ENCODE peak calls at places on chromosomes 2 and 18, in ten cellular contexts. D, Q, A, J, Z, E, T, O, V and R are unnamed samples.

GRCh38 chr2:38148501-38148900 is 72.5 kb upstream of the CYP1B1 start:
- DNase-seq in E (no peak), J (no peak), D (no peak), Q (peak), V (no peak), Z (no peak), T (no peak), A (no peak), O (peak), R (no peak)

GRCh38 chr2:73964223-73964622 is 20.5 kb upstream of the TET3 start:
- DNase-seq in Z (no peak), V (no peak), O (no peak), A (no peak), D (no peak), Q (no peak), E (no peak), J (no peak), T (no peak), R (no peak)

GRCh38 chr2:191999101-191999836 is 152.4 kb upstream of the CAVIN2 start:
- DNase-seq in E (no peak), Q (no peak), D (no peak), J (no peak), T (no peak), O (no peak), A (no peak), V (no peak), Z (no peak), R (no peak)

GRCh38 chr18:23981369-23981768 is 33.2 kb upstream of the TTC39C start:
- DNase-seq in Z (no peak), D (no peak), A (no peak), Q (no peak), O (no peak), E (peak), V (no peak), T (peak), J (no peak), R (peak)

GRCh38 chr2:163734911-163735691 is 707 bp downstream of the FIGN start:
- DNase-seq in A (no peak), E (no peak), O (peak), V (no peak), T (no peak), Z (peak), Q (no peak), D (no peak), J (no peak), R (no peak)

GRCh38 chr2:240615409-240615808 is 9.9 kb upstream of the GPR35 start:
- DNase-seq in V (no peak), E (no peak), O (no peak), Z (no peak), Q (peak), J (no peak), A (no peak), T (no peak), D (no peak), R (no peak)

GRCh38 chr18:32576296-32576916 is 105.7 kb upstream of the GAREM1 start:
- DNase-seq in V (no peak), E (no peak), D (no peak), Q (no peak), A (no peak), O (peak), Z (peak), J (no peak), T (no peak), R (peak)

GRCh38 chr18:79387214-79387613 is 8.5 kb upstream of the NFATC1 start:
- DNase-seq in D (no peak), Q (no peak), E (no peak), O (no peak), J (no peak), A (no peak), T (no peak), V (no peak), Z (no peak), R (no peak)

GRCh38 chr2:220270506-220271070 is 643.2 kb downstream of the SLC4A3 start:
- DNase-seq in Z (no peak), T (no peak), J (no peak), D (no peak), E (no peak), O (no peak), Q (no peak), V (no peak), A (no peak), R (no peak)

GRCh38 chr2:145027073-145027459 is 507.1 kb upstream of the ZEB2 start:
- DNase-seq in Z (peak), J (peak), Q (no peak), E (no peak), D (no peak), T (no peak), V (no peak), O (peak), A (peak), R (no peak)

GRCh38 chr2:15660491-15661294 is 69.0 kb downstream of the DDX1 start:
- DNase-seq in A (no peak), T (no peak), V (no peak), J (no peak), Z (no peak), Q (no peak), E (no peak), O (no peak), D (no peak), R (no peak)

GRCh38 chr18:59546164-59546563 is 151.1 kb downstream of the CCBE1 start:
- DNase-seq in D (no peak), O (peak), J (peak), T (no peak), Z (peak), E (no peak), Q (no peak), A (no peak), V (no peak), R (no peak)

GRCh38 chr2:96241227-96241626 is 24.6 kb downstream of the TMEM127 start:
- DNase-seq in T (no peak), J (no peak), E (no peak), O (no peak), Z (no peak), D (no peak), Q (peak), V (no peak), A (no peak), R (no peak)

GRCh38 chr2:109353806-109354745 is 225.1 kb downstream of the SH3RF3 start:
- DNase-seq in O (no peak), Q (no peak), T (no peak), J (no peak), D (no peak), V (no peak), A (no peak), E (no peak), Z (no peak), R (no peak)

DNA sequence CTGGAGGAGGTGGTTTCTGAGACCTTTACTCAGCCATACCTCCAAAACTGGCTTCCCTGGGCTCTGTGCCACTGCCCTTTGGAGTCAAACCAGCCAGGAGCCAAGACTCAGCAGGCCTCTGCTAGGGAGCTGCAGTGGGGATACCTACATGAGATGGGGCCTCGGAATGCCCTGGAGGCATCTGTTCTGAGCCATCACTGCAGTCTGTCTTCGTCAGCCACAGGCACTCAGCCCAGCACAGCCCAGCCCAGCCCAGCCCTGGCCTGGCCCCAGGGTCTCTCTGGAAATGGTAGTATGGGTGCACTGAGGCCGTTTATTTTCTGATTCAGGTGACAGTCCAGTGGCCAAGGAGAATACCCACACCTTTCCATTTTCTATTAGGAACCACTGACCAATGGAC is 209.8 kb downstream of the CELF4 start:
- DNase-seq in V (no peak), A (no peak), Q (no peak), O (no peak), J (no peak), T (no peak), E (no peak), D (no peak), Z (no peak), R (no peak)
- TF ChIP-seq CTCF in V (no peak), A (no peak), Q (no peak), O (no peak), J (no peak), T (no peak), E (no peak), D (no peak), Z (no peak), R (no peak)

DNA sequence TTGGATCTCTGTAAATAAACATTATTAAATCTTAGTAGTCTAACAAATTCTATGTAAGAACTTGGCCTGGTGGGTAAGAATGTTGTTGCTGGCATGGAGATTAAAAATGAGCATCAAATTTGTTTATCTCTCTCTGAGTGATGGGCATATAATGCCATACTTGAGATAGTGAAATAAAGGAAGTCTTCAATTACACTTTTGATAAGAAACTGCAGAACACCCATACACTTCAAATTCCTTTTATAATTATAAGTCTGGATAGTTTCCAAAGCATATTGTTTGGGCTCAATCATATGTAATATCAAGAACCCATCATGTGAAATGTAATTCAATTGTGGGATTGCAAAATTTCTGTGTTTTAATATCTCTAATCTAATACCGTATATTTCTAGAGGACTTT is 47.4 kb upstream of the PARD3B start:
- DNase-seq in Q (no peak), J (no peak), A (no peak), D (no peak), O (no peak), E (no peak), Z (no peak), V (no peak), T (no peak), R (no peak)
- TF ChIP-seq CTCF in Q (no peak), J (no peak), A (no peak), D (no peak), O (no peak), E (no peak), Z (no peak), V (no peak), T (no peak), R (no peak)

GRCh38 chr18:71426441-71426840 is 1117.7 kb downstream of the CBLN2 start:
- DNase-seq in J (no peak), V (no peak), Q (no peak), A (no peak), D (no peak), T (no peak), E (no peak), O (no peak), Z (no peak), R (no peak)
- TF ChIP-seq CTCF in J (peak), V (no peak), Q (no peak), A (no peak), D (no peak), T (no peak), E (no peak), O (peak), Z (no peak), R (peak)

GRCh38 chr2:187500585-187501359 is 52.7 kb upstream of the CALCRL start:
- DNase-seq in T (no peak), Q (no peak), A (no peak), D (no peak), Z (peak), O (peak), V (no peak), J (peak), E (no peak), R (no peak)

GRCh38 chr2:187493877-187494568 is 46.0 kb upstream of the CALCRL start:
- DNase-seq in Q (no peak), J (no peak), O (no peak), E (no peak), A (no peak), T (no peak), V (no peak), Z (no peak), D (no peak), R (no peak)

GRCh38 chr2:187497140-187497539 is 49.1 kb upstream of the CALCRL start:
- DNase-seq in Z (no peak), V (no peak), A (no peak), T (no peak), E (no peak), Q (no peak), D (no peak), J (no peak), O (no peak), R (no peak)

GRCh38 chr2:187499941-187500532 is 52.0 kb upstream of the CALCRL start:
- DNase-seq in Z (peak), J (peak), T (no peak), Q (peak), A (no peak), E (no peak), V (no peak), D (no peak), O (peak), R (peak)

DNA sequence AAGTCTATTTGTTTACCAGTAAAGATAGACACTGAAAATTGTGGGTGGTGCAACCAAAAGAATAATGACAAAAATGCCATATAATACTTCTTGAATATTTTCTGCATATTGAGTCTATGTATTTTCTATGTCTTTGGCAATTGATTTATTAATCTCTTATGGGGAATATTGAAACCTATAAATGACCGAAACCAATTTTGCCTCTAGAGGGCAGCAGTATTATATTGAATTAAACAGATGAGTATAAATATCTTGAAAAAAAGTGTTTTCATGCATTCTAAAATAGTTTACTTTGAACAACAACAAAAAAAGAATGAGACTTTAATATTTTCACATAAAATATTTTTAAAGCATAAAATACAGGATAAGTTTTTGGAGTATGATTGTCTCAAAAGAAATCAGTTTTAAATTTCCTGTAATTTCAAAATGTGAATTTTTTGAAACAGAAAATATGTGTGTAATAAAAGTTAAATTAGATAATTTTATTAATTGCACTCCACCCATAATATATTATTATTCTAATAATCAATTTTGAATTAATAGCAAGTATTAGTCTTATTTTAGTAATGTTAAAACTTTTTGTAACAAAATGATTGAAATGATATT is 49.9 kb upstream of the CALCRL start:
- DNase-seq in A (no peak), D (no peak), V (no peak), Q (no peak), O (peak), T (no peak), E (no peak), Z (no peak), J (no peak), R (no peak)
- TF ChIP-seq CTCF in A (peak), D (no peak), V (peak), Q (no peak), O (peak), T (peak), E (peak), Z (peak), J (peak), R (peak)

GRCh38 chr2:53505814-53506213 is 261.8 kb upstream of the CHAC2 start:
- DNase-seq in A (no peak), J (peak), D (no peak), V (no peak), Z (no peak), O (no peak), E (no peak), Q (no peak), T (no peak), R (no peak)
- TF ChIP-seq CTCF in A (no peak), J (no peak), D (no peak), V (no peak), Z (no peak), O (no peak), E (no peak), Q (no peak), T (no peak), R (no peak)

GRCh38 chr2:119409506-119409905 is 22.1 kb upstream of the TMEM37 start:
- DNase-seq in T (no peak), O (no peak), E (no peak), D (no peak), J (no peak), A (no peak), V (no peak), Z (no peak), Q (no peak), R (no peak)

GRCh38 chr2:119408221-119408619 is 23.4 kb upstream of the TMEM37 start:
- DNase-seq in A (no peak), Z (no peak), T (no peak), O (no peak), E (no peak), V (no peak), Q (no peak), J (no peak), D (no peak), R (no peak)

GRCh38 chr2:119402645-119403560 is 28.8 kb upstream of the TMEM37 start:
- DNase-seq in J (no peak), E (no peak), O (peak), V (no peak), Q (peak), A (no peak), Z (no peak), T (no peak), D (no peak), R (no peak)

GRCh38 chr2:119405151-119405550 is 26.5 kb upstream of the TMEM37 start:
- DNase-seq in Z (no peak), D (no peak), A (no peak), J (no peak), V (no peak), Q (no peak), O (no peak), E (no peak), T (no peak), R (no peak)

DNA sequence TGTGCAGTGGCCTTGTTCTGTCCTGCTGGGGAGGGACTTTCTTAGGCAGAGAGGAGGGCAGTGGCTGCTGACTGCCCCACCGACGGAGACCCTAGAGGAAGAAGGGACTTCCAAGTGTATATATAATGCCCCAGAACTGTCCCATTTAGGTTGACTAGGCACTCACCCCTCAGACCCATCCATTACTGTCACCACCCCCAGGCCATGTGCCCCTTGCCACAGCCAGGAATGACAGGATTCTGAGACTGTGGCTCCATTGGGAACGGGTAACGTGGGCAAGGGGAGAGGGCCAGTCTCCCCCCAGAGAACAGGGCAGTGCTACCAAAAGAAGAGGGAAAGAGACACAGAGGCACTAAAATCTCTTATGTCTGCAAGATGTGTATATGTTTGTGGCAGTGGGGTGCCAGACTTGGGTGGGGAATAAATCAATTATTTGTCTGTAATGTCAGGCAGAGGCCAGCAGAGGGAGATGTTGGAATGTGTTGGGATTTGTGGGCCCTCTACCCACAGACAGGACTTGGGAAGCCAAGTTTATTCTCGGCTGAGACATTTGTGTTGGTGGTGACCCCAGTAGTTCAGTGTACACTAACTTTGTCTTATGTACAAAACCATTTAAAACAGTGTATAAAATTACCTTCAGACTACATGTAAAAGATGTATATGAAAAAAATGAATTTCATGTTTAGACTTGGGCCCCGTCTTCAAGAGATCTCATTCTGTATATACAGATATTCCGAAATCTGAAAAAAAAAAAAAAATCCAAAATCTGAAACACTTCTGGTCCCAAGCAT is 24.0 kb upstream of the TMEM37 start:
- DNase-seq in V (peak), A (no peak), J (peak), Q (peak), E (no peak), Z (peak), D (no peak), T (peak), O (peak), R (peak)
- TF ChIP-seq CTCF in V (peak), A (peak), J (peak), Q (peak), E (peak), Z (peak), D (peak), T (peak), O (peak), R (peak)

GRCh38 chr18:22932885-22933205 is 283 bp upstream of the RBBP8 start:
- DNase-seq in O (no peak), A (no peak), E (no peak), V (no peak), J (peak), Z (no peak), Q (no peak), T (peak), D (no peak), R (no peak)
- TF ChIP-seq CTCF in O (no peak), A (no peak), E (no peak), V (no peak), J (no peak), Z (no peak), Q (no peak), T (no peak), D (no peak), R (no peak)